ENCODE peak calls at places on chromosomes 16 and 17, in ten cellular contexts. Z is CD8-positive, alpha-beta T cell; A is IMR-90; I is small intestine; P is tibial artery; L is esophagus squamous epithelium; M is GM23338; F is psoas muscle; U is neural progenitor cell; H is thoracic aorta. R is an unnamed sample.
A peak's percentile ranks its signal among the peaks of the same experiment; 100 is the strongest.

GRCh38 chr17:80845121-80845862 is 146.3 kb upstream of the CHMP6 start:
- DNase-seq in H (no peak), M (no peak), U (no peak), A (no peak), I (no peak), F (no peak), P (peak; percentile 8), L (no peak), Z (no peak), R (no peak)

GRCh38 chr16:28609631-28610594 is at the start of gene SULT1A1:
- DNase-seq in H (no peak), M (peak; percentile 33), U (no peak), P (peak; percentile 58), Z (no peak), L (no peak), A (no peak), F (peak; percentile 41), I (peak; percentile 99), R (no peak)

GRCh38 chr16:29994613-29995329 is 646 bp downstream of the HIRIP3 start:
- DNase-seq in M (no peak), I (peak; percentile 82), F (peak; percentile 41), Z (no peak), L (no peak), H (no peak), A (peak; percentile 66), P (no peak), U (no peak), R (peak; percentile 11)

GRCh38 chr17:81322271-81323082 is 27.4 kb upstream of the SLC38A10 start:
- DNase-seq in M (peak; percentile 69), Z (no peak), I (peak; percentile 52), P (no peak), F (no peak), U (no peak), L (no peak), A (no peak), H (no peak), R (peak; percentile 51)

GRCh38 chr17:44197980-44198720 is 1.5 kb downstream of the ATXN7L3 start:
- DNase-seq in M (peak; percentile 46), U (peak; percentile 45), H (no peak), F (no peak), A (peak; percentile 41), Z (no peak), P (peak; percentile 26), L (no peak), I (peak; percentile 48), R (no peak)

GRCh38 chr16:14462811-14463210 is 167.2 kb downstream of the PARN start:
- DNase-seq in L (no peak), M (no peak), H (no peak), P (no peak), F (no peak), I (no peak), U (no peak), Z (no peak), A (peak; percentile 29), R (no peak)

GRCh38 chr17:7219812-7220592 is at the start of the genes ACADVL and DLG4:
- DNase-seq in H (peak; percentile 89), F (peak; percentile 97), P (peak; percentile 94), I (peak; percentile 92), A (peak; percentile 86), U (peak; percentile 90), M (peak; percentile 95), L (no peak), Z (no peak), R (peak; percentile 81)

GRCh38 chr16:12187939-12188673 is 211.6 kb downstream of the SNX29 start:
- DNase-seq in F (no peak), H (no peak), A (no peak), M (no peak), P (no peak), U (no peak), I (no peak), L (no peak), Z (no peak), R (no peak)

GRCh38 chr16:20880867-20881866 is 19.0 kb downstream of the DCUN1D3 start:
- DNase-seq in L (no peak), Z (no peak), H (no peak), M (no peak), U (no peak), F (no peak), P (no peak), I (no peak), A (no peak), R (no peak)

GRCh38 chr16:20884240-20884556 is 16.0 kb downstream of the DCUN1D3 start:
- DNase-seq in P (no peak), I (no peak), L (no peak), M (no peak), U (no peak), F (no peak), Z (no peak), A (peak; percentile 88), H (no peak), R (no peak)

GRCh38 chr16:20887207-20887606 is 13.0 kb downstream of the DCUN1D3 start:
- DNase-seq in P (no peak), Z (no peak), A (no peak), H (no peak), U (no peak), F (no peak), M (no peak), L (no peak), I (no peak), R (no peak)

GRCh38 chr16:20886320-20886719 is 13.8 kb downstream of the DCUN1D3 start:
- DNase-seq in A (no peak), L (no peak), Z (no peak), F (no peak), U (no peak), P (no peak), M (no peak), I (no peak), H (no peak), R (no peak)

DNA sequence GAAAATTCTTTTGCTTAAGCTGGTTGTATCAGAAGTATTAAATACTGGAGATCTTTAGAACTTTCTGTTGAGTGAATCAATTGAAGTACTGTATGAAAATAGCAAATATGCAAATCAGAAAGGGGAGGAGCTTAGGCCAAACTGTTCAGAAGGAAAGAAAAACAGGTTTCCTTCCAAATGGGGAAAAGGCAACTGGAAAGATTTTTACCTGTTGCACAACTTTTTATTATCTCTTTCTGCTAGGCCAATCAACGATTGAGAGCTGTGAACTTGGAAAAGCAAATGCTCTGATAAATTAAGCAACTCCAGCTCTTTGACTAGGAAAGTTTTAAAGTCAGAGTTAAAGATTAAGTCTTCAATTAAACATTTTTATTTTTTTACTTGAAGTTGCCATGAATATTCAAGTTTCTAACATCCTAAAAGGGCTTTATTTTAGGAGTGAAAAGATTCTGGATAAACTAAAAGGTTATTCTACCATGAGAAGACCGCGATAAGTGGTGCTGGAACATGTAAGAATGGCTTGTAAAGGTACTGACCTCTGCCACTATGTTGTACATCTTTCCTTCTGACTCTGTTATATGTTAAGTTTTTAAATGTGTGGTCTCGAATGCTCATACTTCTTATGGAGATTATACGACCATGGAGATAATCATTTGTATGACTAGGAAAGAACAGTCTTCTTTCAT is 16.5 kb downstream of the DCUN1D3 start:
- DNase-seq in L (no peak), A (no peak), H (no peak), Z (no peak), P (no peak), F (no peak), M (no peak), I (peak; percentile 41), U (no peak), R (no peak)
- H3K4me1 ChIP-seq in L (peaks cover 75% of the 10 kb centered on the region), A (peaks cover 19% of the 10 kb centered on the region), H (peaks cover 64% of the 10 kb centered on the region), Z (no peaks in the 10 kb centered on the region), P (no peaks in the 10 kb centered on the region), F (peaks cover 27% of the 10 kb centered on the region), M (peaks cover 15% of the 10 kb centered on the region), I (peaks cover 10% of the 10 kb centered on the region), U (peaks cover 13% of the 10 kb centered on the region), R (peaks cover 5% of the 10 kb centered on the region)

GRCh38 chr16:78925071-78925714 is 675.3 kb downstream of the MAF start:
- DNase-seq in I (peak; percentile 53), M (peak; percentile 64), P (no peak), F (peak; percentile 26), A (no peak), Z (no peak), L (no peak), H (no peak), U (peak; percentile 28), R (no peak)
- H3K4me3 ChIP-seq in I (no peak overlapping the region), M (no peak overlapping the region), P (no peak overlapping the region), F (no peak overlapping the region), A (no peak overlapping the region), Z (no peak overlapping the region), L (no peak overlapping the region), H (no peak overlapping the region), U (no peak overlapping the region), R (no peak overlapping the region)

DNA sequence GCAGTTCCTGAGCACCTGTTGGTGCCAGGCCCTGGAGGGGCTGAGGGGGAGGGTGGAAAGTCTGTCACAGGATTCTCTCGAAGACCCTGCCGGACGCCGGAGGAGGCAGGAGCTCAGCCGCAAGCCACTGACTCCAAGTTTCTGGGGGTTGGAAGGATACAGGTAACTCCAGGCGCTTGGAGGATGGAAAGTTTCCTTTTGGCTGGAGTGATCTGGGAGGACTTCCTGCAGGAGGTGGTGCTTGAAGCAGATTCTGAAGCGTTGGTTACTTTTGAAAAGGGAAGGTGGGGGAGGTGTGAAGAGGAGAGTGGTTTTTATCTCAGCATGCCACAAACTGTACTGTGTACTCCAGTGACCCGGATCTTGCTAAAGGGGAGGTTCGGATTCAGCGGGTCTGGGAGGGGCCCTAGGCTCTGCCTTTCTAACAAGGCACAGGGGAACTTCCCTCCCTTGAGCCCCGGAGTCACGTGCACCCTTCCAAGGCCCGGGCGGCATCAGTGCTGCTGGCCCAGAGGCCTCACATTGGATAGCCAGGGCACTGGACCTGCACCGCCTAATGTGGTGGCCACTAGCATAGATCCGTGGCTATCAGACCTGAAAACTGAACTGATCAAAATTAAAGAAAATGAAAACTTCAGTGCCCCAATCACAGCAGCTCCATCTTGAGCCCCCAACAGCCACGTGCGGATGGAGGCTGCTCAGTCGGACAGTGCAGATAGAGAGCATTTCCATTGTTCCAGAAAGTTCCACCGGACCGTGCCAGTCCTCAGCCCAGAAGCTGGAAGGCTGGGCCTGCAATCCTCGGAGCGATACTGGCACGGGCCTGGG is 42.2 kb upstream of the GSE1 start:
- DNase-seq in U (no peak), A (no peak), M (no peak), I (no peak), L (no peak), H (no peak), Z (peak; percentile 23), F (peak; percentile 37), P (peak; percentile 68), R (no peak)
- H3K4me1 ChIP-seq in U (peaks cover 54% of the 10 kb centered on the region), A (peaks cover 20% of the 10 kb centered on the region), M (peaks cover 65% of the 10 kb centered on the region), I (peaks cover 13% of the 10 kb centered on the region), L (peaks cover 75% of the 10 kb centered on the region), H (peaks cover 31% of the 10 kb centered on the region), Z (peaks cover 65% of the 10 kb centered on the region), F (peaks cover 68% of the 10 kb centered on the region), P (no peaks in the 10 kb centered on the region), R (peaks cover 20% of the 10 kb centered on the region)

GRCh38 chr17:72565758-72566157 is 444.9 kb downstream of the SOX9 start:
- DNase-seq in Z (no peak), F (no peak), M (no peak), P (no peak), A (no peak), L (no peak), I (no peak), U (no peak), H (no peak), R (no peak)

GRCh38 chr17:72566671-72567484 is 446.1 kb downstream of the SOX9 start:
- DNase-seq in I (peak; percentile 23), L (no peak), P (no peak), F (no peak), Z (no peak), H (no peak), U (no peak), M (no peak), A (no peak), R (no peak)

GRCh38 chr17:72565006-72565405 is 444.2 kb downstream of the SOX9 start:
- DNase-seq in H (no peak), Z (no peak), A (no peak), P (no peak), L (no peak), U (no peak), I (no peak), F (no peak), M (no peak), R (no peak)

GRCh38 chr17:72569193-72569946 is 448.6 kb downstream of the SOX9 start:
- DNase-seq in F (no peak), H (no peak), A (no peak), P (no peak), M (no peak), I (no peak), U (no peak), L (no peak), Z (no peak), R (no peak)

DNA sequence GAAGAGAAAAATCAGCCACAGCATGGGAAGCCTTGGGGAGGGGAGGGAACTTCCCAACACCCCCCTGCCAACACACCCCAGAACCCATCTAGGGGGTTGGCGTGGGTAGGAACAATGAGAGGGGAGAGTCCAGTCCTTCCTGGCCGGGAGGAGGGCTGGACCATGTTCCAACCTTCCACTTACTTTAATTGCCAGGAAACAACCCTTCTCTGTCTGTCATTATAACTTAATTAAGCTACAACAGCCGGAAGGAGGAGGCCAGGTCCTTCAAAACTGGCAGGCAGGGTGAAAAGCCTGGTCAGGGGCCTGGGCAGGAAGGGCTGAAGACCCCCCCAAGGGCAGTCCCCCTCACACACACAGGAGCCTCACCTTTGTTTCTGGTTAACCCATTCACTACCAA is 447.0 kb downstream of the SOX9 start:
- DNase-seq in P (no peak), I (peak; percentile 23), M (no peak), U (no peak), H (no peak), F (no peak), Z (no peak), L (no peak), A (no peak), R (peak; percentile 58)
- H3K4me3 ChIP-seq in P (no peak overlapping the region), I (no peak overlapping the region), M (no peak overlapping the region), U (no peak overlapping the region), H (no peak overlapping the region), F (no peak overlapping the region), Z (no peak overlapping the region), L (no peak overlapping the region), A (no peak overlapping the region), R (no peak overlapping the region)